ENCODE peak calls at places on chromosome 6, in eight cellular contexts. One of them, this sample, is unnamed. For H3K36me3, the result is how much of the 10 kb centered on the place peaks cover.

GRCh38 chr6:147078602-147079001 is 125.6 kb upstream of the STXBP5 start:
- DNase-seq in pancreas: no peak
- DNase-seq in ascending aorta: no peak
- DNase-seq in prostate gland: no peak
- DNase-seq in endodermal cell: no peak
- DNase-seq in tibial artery: no peak
- DNase-seq in spleen: no peak
- DNase-seq in hepatocyte: no peak
- DNase-seq in this sample: no peak

GRCh38 chr6:104325341-104326172 is 534.2 kb downstream of the HACE1 start:
- DNase-seq in pancreas: no peak
- DNase-seq in tibial artery: no peak
- DNase-seq in ascending aorta: no peak
- DNase-seq in endodermal cell: peak
- DNase-seq in spleen: no peak
- DNase-seq in prostate gland: no peak
- DNase-seq in hepatocyte: peak
- DNase-seq in this sample: no peak

GRCh38 chr6:150068786-150069648 is at the start of gene ULBP3:
- DNase-seq in tibial artery: peak
- DNase-seq in prostate gland: peak
- DNase-seq in endodermal cell: peak
- DNase-seq in hepatocyte: peak
- DNase-seq in pancreas: peak
- DNase-seq in ascending aorta: peak
- DNase-seq in spleen: peak
- DNase-seq in this sample: peak

GRCh38 chr6:165042912-165043311 is 266.5 kb downstream of the C6orf118 start:
- DNase-seq in pancreas: no peak
- DNase-seq in ascending aorta: no peak
- DNase-seq in endodermal cell: peak
- DNase-seq in hepatocyte: no peak
- DNase-seq in spleen: no peak
- DNase-seq in prostate gland: no peak
- DNase-seq in tibial artery: no peak
- DNase-seq in this sample: no peak

GRCh38 chr6:80003841-80004198 is 629 bp upstream of the TTK start:
- DNase-seq in tibial artery: no peak
- DNase-seq in hepatocyte: no peak
- DNase-seq in pancreas: no peak
- DNase-seq in ascending aorta: no peak
- DNase-seq in spleen: peak
- DNase-seq in prostate gland: peak
- DNase-seq in endodermal cell: no peak
- DNase-seq in this sample: no peak

GRCh38 chr6:78999737-79000136 is 78.3 kb downstream of the PHIP start:
- DNase-seq in prostate gland: no peak
- DNase-seq in hepatocyte: no peak
- DNase-seq in ascending aorta: no peak
- DNase-seq in tibial artery: no peak
- DNase-seq in pancreas: no peak
- DNase-seq in endodermal cell: no peak
- DNase-seq in spleen: no peak
- DNase-seq in this sample: no peak

GRCh38 chr6:137827411-137827940 is 39.6 kb upstream of the TNFAIP3 start:
- DNase-seq in ascending aorta: no peak
- DNase-seq in spleen: no peak
- DNase-seq in hepatocyte: no peak
- DNase-seq in endodermal cell: no peak
- DNase-seq in tibial artery: no peak
- DNase-seq in prostate gland: no peak
- DNase-seq in pancreas: no peak
- DNase-seq in this sample: no peak

GRCh38 chr6:144551339-144551738 is 266.2 kb downstream of the UTRN start:
- DNase-seq in ascending aorta: no peak
- DNase-seq in hepatocyte: no peak
- DNase-seq in spleen: no peak
- DNase-seq in prostate gland: no peak
- DNase-seq in pancreas: no peak
- DNase-seq in endodermal cell: no peak
- DNase-seq in tibial artery: no peak
- DNase-seq in this sample: no peak

GRCh38 chr6:44086931-44087574 is 40.2 kb downstream of the MRPL14 start:
- DNase-seq in tibial artery: no peak
- DNase-seq in pancreas: peak
- DNase-seq in endodermal cell: no peak
- DNase-seq in prostate gland: no peak
- DNase-seq in ascending aorta: no peak
- DNase-seq in hepatocyte: peak
- DNase-seq in spleen: peak
- DNase-seq in this sample: no peak

DNA sequence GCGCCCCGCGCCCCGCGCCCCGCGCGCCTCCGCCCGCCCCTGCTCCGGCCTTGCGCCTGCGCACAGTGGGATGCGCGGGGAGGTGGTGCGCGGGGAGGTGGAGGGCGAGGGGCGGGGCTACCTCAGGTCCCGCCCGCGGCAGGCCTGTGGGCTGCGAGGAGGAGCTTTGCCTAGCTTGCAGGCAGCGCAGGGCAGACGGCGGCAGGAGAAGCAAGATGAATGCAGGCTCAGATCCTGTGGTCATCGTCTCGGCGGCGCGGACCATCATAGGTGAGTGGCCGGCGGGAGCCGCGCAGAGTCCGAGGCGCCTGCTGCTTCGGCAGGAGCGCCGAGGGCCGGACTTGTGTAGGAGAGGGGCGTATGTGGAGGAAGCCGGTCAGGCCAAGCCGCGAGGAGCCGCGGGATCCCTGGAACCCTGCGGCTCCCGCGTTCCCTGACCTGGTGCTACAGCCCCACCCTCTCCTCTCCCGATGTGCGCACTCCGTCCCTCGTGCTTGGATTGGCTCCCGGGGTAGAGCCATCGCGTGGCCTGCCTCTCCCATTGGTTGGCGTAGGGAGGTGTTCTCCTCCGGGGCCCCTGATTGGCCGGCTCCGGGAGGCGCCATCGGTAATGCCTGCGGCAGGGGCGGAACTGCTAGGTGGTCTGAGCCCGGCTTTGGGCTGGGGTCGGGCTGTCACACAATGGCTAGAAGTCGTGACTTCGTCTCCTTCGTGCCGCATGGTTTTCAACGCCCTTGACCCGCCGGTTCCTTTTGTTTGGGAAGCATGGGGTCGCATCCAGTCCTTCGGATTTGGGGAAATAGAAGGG is at the start of gene ACAT2:
- DNase-seq in tibial artery: peak
- DNase-seq in hepatocyte: peak
- DNase-seq in ascending aorta: peak
- DNase-seq in prostate gland: peak
- DNase-seq in pancreas: peak
- DNase-seq in endodermal cell: peak
- DNase-seq in spleen: peak
- DNase-seq in this sample: peak
- H3K36me3 ChIP-seq in tibial artery: under half
- H3K36me3 ChIP-seq in hepatocyte: under half
- H3K36me3 ChIP-seq in ascending aorta: under half
- H3K36me3 ChIP-seq in prostate gland: under half
- H3K36me3 ChIP-seq in pancreas: under half
- H3K36me3 ChIP-seq in endodermal cell: half or more
- H3K36me3 ChIP-seq in spleen: under half
- H3K36me3 ChIP-seq in this sample: half or more

GRCh38 chr6:148147431-148147830 is 195.2 kb upstream of the SASH1 start:
- DNase-seq in prostate gland: no peak
- DNase-seq in pancreas: no peak
- DNase-seq in hepatocyte: no peak
- DNase-seq in endodermal cell: no peak
- DNase-seq in tibial artery: no peak
- DNase-seq in ascending aorta: no peak
- DNase-seq in spleen: no peak
- DNase-seq in this sample: no peak
- H3K27ac ChIP-seq in prostate gland: no peak
- H3K27ac ChIP-seq in pancreas: no peak
- H3K27ac ChIP-seq in hepatocyte: no peak
- H3K27ac ChIP-seq in endodermal cell: no peak
- H3K27ac ChIP-seq in tibial artery: no peak
- H3K27ac ChIP-seq in ascending aorta: no peak
- H3K27ac ChIP-seq in spleen: no peak
- H3K27ac ChIP-seq in this sample: no peak

DNA sequence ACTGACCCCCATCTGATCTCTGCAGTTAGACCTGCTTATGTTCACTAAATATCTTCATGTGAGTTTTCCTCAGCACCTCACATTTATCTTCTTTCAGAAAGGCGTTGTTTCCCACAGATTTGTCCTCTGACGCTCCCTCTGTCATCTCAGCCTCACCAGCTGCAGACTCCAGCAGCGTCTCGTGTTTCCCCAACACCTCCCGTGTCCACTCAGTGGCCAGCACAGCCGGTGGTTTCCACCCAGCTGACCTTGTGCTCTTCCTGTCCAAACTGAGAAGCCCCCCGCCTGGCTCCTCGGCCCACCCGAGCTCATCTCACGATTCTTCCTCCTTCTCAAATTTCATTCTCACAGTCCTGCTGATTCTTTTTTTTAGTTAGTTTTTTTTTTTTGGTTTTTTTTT is 12.5 kb downstream of the ERMARD start:
- DNase-seq in pancreas: no peak
- DNase-seq in tibial artery: no peak
- DNase-seq in prostate gland: no peak
- DNase-seq in endodermal cell: no peak
- DNase-seq in spleen: no peak
- DNase-seq in hepatocyte: no peak
- DNase-seq in ascending aorta: no peak
- DNase-seq in this sample: no peak
- H3K36me3 ChIP-seq in pancreas: under half
- H3K36me3 ChIP-seq in tibial artery: half or more
- H3K36me3 ChIP-seq in prostate gland: under half
- H3K36me3 ChIP-seq in endodermal cell: half or more
- H3K36me3 ChIP-seq in spleen: half or more
- H3K36me3 ChIP-seq in hepatocyte: under half
- H3K36me3 ChIP-seq in ascending aorta: half or more
- H3K36me3 ChIP-seq in this sample: under half

GRCh38 chr6:41688256-41688965 is 47.0 kb downstream of the TFEB start:
- DNase-seq in prostate gland: no peak
- DNase-seq in hepatocyte: no peak
- DNase-seq in endodermal cell: no peak
- DNase-seq in pancreas: no peak
- DNase-seq in tibial artery: peak
- DNase-seq in spleen: peak
- DNase-seq in ascending aorta: no peak
- DNase-seq in this sample: peak
- H3K27ac ChIP-seq in prostate gland: no peak
- H3K27ac ChIP-seq in hepatocyte: no peak
- H3K27ac ChIP-seq in endodermal cell: no peak
- H3K27ac ChIP-seq in pancreas: no peak
- H3K27ac ChIP-seq in tibial artery: no peak
- H3K27ac ChIP-seq in spleen: no peak
- H3K27ac ChIP-seq in ascending aorta: no peak
- H3K27ac ChIP-seq in this sample: no peak

GRCh38 chr6:157921685-157922367 is 59.8 kb upstream of the SYNJ2 start:
- DNase-seq in ascending aorta: no peak
- DNase-seq in spleen: no peak
- DNase-seq in pancreas: no peak
- DNase-seq in hepatocyte: no peak
- DNase-seq in prostate gland: no peak
- DNase-seq in endodermal cell: no peak
- DNase-seq in tibial artery: no peak
- DNase-seq in this sample: no peak
- H3K36me3 ChIP-seq in ascending aorta: under half
- H3K36me3 ChIP-seq in spleen: half or more
- H3K36me3 ChIP-seq in pancreas: under half
- H3K36me3 ChIP-seq in hepatocyte: under half
- H3K36me3 ChIP-seq in prostate gland: under half
- H3K36me3 ChIP-seq in endodermal cell: half or more
- H3K36me3 ChIP-seq in tibial artery: half or more
- H3K36me3 ChIP-seq in this sample: under half

GRCh38 chr6:49556429-49556837 is 6.0 kb downstream of the C6orf141 start:
- DNase-seq in pancreas: no peak
- DNase-seq in hepatocyte: peak
- DNase-seq in tibial artery: no peak
- DNase-seq in spleen: no peak
- DNase-seq in ascending aorta: no peak
- DNase-seq in prostate gland: no peak
- DNase-seq in endodermal cell: peak
- DNase-seq in this sample: no peak
- H3K27ac ChIP-seq in pancreas: peak
- H3K27ac ChIP-seq in hepatocyte: peak
- H3K27ac ChIP-seq in tibial artery: no peak
- H3K27ac ChIP-seq in spleen: no peak
- H3K27ac ChIP-seq in ascending aorta: no peak
- H3K27ac ChIP-seq in prostate gland: no peak
- H3K27ac ChIP-seq in endodermal cell: no peak
- H3K27ac ChIP-seq in this sample: peak

DNA sequence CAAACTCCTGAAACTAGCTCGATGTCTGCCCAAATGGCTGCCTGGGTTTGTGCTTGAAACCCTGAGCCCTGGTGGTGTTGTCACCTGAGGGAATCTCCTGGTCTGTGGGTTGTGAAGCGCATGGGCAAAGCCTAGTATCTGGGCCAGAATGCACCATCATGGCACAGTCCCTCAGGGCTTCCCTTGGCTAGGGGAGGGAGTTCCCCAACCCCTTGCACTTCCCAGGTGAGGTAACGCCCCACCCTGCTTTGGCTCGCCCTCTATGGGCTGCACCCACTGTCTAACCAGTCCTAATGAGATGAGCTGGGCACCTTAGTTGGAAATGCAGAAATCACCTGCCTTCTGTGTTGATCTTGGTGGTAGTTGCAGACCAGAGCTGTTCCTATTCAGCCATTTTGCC is 152.9 kb upstream of the MAP3K7 start:
- DNase-seq in spleen: no peak
- DNase-seq in hepatocyte: no peak
- DNase-seq in endodermal cell: no peak
- DNase-seq in tibial artery: no peak
- DNase-seq in pancreas: no peak
- DNase-seq in prostate gland: no peak
- DNase-seq in ascending aorta: no peak
- DNase-seq in this sample: no peak
- H3K36me3 ChIP-seq in spleen: under half
- H3K36me3 ChIP-seq in hepatocyte: under half
- H3K36me3 ChIP-seq in endodermal cell: under half
- H3K36me3 ChIP-seq in tibial artery: under half
- H3K36me3 ChIP-seq in pancreas: under half
- H3K36me3 ChIP-seq in prostate gland: under half
- H3K36me3 ChIP-seq in ascending aorta: under half
- H3K36me3 ChIP-seq in this sample: under half

This sample was measured in left lung.